ENCODE peak calls at places on chromosomes 16 and 17, in eight cellular contexts. One of them, this sample, is unnamed.
A peak's percentile ranks its signal among the peaks of the same experiment; 100 is the strongest.

GRCh38 chr17:77879226-77879895 is 79.1 kb upstream of the TNRC6C start:
- DNase-seq in CD4-positive, alpha-beta memory T cell: no peak
- DNase-seq in cardiac muscle cell: no peak
- DNase-seq in OCI-LY7: no peak
- DNase-seq in tibial artery: no peak
- DNase-seq in uterus: no peak
- DNase-seq in CD8-positive, alpha-beta T cell: no peak
- DNase-seq in kidney: peak; percentile 66
- DNase-seq in this sample: no peak

GRCh38 chr17:30477758-30478115 is 529 bp downstream of the GOSR1 start:
- DNase-seq in CD4-positive, alpha-beta memory T cell: peak; percentile 62
- DNase-seq in cardiac muscle cell: no peak
- DNase-seq in OCI-LY7: peak; percentile 8
- DNase-seq in tibial artery: no peak
- DNase-seq in uterus: no peak
- DNase-seq in CD8-positive, alpha-beta T cell: no peak
- DNase-seq in kidney: no peak
- DNase-seq in this sample: no peak

GRCh38 chr17:41308251-41308917 is 725 bp downstream of the KRTAP16-1 start:
- DNase-seq in CD4-positive, alpha-beta memory T cell: peak; percentile 92
- DNase-seq in cardiac muscle cell: no peak
- DNase-seq in OCI-LY7: peak; percentile 55
- DNase-seq in tibial artery: no peak
- DNase-seq in uterus: no peak
- DNase-seq in CD8-positive, alpha-beta T cell: peak; percentile 75
- DNase-seq in kidney: peak; percentile 87
- DNase-seq in this sample: peak; percentile 49

GRCh38 chr16:26263406-26263805 is 571.6 kb downstream of the HS3ST4 start:
- DNase-seq in CD4-positive, alpha-beta memory T cell: no peak
- DNase-seq in cardiac muscle cell: no peak
- DNase-seq in OCI-LY7: no peak
- DNase-seq in tibial artery: no peak
- DNase-seq in uterus: no peak
- DNase-seq in CD8-positive, alpha-beta T cell: no peak
- DNase-seq in kidney: no peak
- DNase-seq in this sample: no peak

GRCh38 chr17:15957206-15957605 is 12.3 kb downstream of the ADORA2B start:
- DNase-seq in CD4-positive, alpha-beta memory T cell: no peak
- DNase-seq in cardiac muscle cell: no peak
- DNase-seq in OCI-LY7: no peak
- DNase-seq in tibial artery: no peak
- DNase-seq in uterus: no peak
- DNase-seq in CD8-positive, alpha-beta T cell: no peak
- DNase-seq in kidney: no peak
- DNase-seq in this sample: no peak

GRCh38 chr16:1286492-1287094 is 22.8 kb upstream of the UBE2I start:
- DNase-seq in CD4-positive, alpha-beta memory T cell: no peak
- DNase-seq in cardiac muscle cell: no peak
- DNase-seq in OCI-LY7: no peak
- DNase-seq in tibial artery: no peak
- DNase-seq in uterus: no peak
- DNase-seq in CD8-positive, alpha-beta T cell: no peak
- DNase-seq in kidney: peak; percentile 68
- DNase-seq in this sample: no peak

GRCh38 chr17:4074831-4075495 is 67.9 kb downstream of the ZZEF1 start:
- DNase-seq in CD4-positive, alpha-beta memory T cell: peak; percentile 48
- DNase-seq in cardiac muscle cell: peak; percentile 50
- DNase-seq in OCI-LY7: peak; percentile 62
- DNase-seq in tibial artery: no peak
- DNase-seq in uterus: no peak
- DNase-seq in CD8-positive, alpha-beta T cell: no peak
- DNase-seq in kidney: no peak
- DNase-seq in this sample: no peak

GRCh38 chr16:23155445-23156049 is 6.3 kb upstream of the USP31 start:
- DNase-seq in CD4-positive, alpha-beta memory T cell: no peak
- DNase-seq in cardiac muscle cell: peak; percentile 27
- DNase-seq in OCI-LY7: peak; percentile 45
- DNase-seq in tibial artery: no peak
- DNase-seq in uterus: no peak
- DNase-seq in CD8-positive, alpha-beta T cell: no peak
- DNase-seq in kidney: no peak
- DNase-seq in this sample: peak; percentile 62

GRCh38 chr16:68736561-68736960 is 531 bp upstream of the CDH1 start:
- DNase-seq in CD4-positive, alpha-beta memory T cell: no peak
- DNase-seq in cardiac muscle cell: no peak
- DNase-seq in OCI-LY7: no peak
- DNase-seq in tibial artery: no peak
- DNase-seq in uterus: no peak
- DNase-seq in CD8-positive, alpha-beta T cell: no peak
- DNase-seq in kidney: no peak
- DNase-seq in this sample: no peak

GRCh38 chr17:10513284-10514067 is 4.9 kb downstream of the MYH1 start:
- DNase-seq in CD4-positive, alpha-beta memory T cell: no peak
- DNase-seq in cardiac muscle cell: no peak
- DNase-seq in OCI-LY7: no peak
- DNase-seq in tibial artery: peak; percentile 34
- DNase-seq in uterus: no peak
- DNase-seq in CD8-positive, alpha-beta T cell: no peak
- DNase-seq in kidney: no peak
- DNase-seq in this sample: no peak

GRCh38 chr16:53899471-53899870 is 195.5 kb downstream of the FTO start:
- DNase-seq in CD4-positive, alpha-beta memory T cell: no peak
- DNase-seq in cardiac muscle cell: no peak
- DNase-seq in OCI-LY7: no peak
- DNase-seq in tibial artery: no peak
- DNase-seq in uterus: no peak
- DNase-seq in CD8-positive, alpha-beta T cell: no peak
- DNase-seq in kidney: no peak
- DNase-seq in this sample: no peak

GRCh38 chr17:77491921-77492445 is 351.2 kb downstream of the SEC14L1 start:
- DNase-seq in CD4-positive, alpha-beta memory T cell: no peak
- DNase-seq in cardiac muscle cell: no peak
- DNase-seq in OCI-LY7: peak; percentile 83
- DNase-seq in tibial artery: no peak
- DNase-seq in uterus: peak; percentile 13
- DNase-seq in CD8-positive, alpha-beta T cell: no peak
- DNase-seq in kidney: peak; percentile 63
- DNase-seq in this sample: peak; percentile 18

GRCh38 chr17:49985310-49985990 is 9.6 kb downstream of the DLX3 start:
- DNase-seq in CD4-positive, alpha-beta memory T cell: no peak
- DNase-seq in cardiac muscle cell: no peak
- DNase-seq in OCI-LY7: no peak
- DNase-seq in tibial artery: no peak
- DNase-seq in uterus: no peak
- DNase-seq in CD8-positive, alpha-beta T cell: no peak
- DNase-seq in kidney: peak; percentile 16
- DNase-seq in this sample: no peak

GRCh38 chr16:88938933-88939813 is 37.8 kb downstream of the CBFA2T3 start:
- DNase-seq in CD4-positive, alpha-beta memory T cell: no peak
- DNase-seq in cardiac muscle cell: no peak
- DNase-seq in OCI-LY7: no peak
- DNase-seq in tibial artery: peak; percentile 33
- DNase-seq in uterus: no peak
- DNase-seq in CD8-positive, alpha-beta T cell: no peak
- DNase-seq in kidney: no peak
- DNase-seq in this sample: peak; percentile 62

GRCh38 chr17:82230627-82231311 is 1.9 kb downstream of the SLC16A3 start:
- DNase-seq in CD4-positive, alpha-beta memory T cell: peak; percentile 42
- DNase-seq in cardiac muscle cell: peak; percentile 88
- DNase-seq in OCI-LY7: no peak
- DNase-seq in tibial artery: peak; percentile 78
- DNase-seq in uterus: peak; percentile 91
- DNase-seq in CD8-positive, alpha-beta T cell: no peak
- DNase-seq in kidney: peak; percentile 96
- DNase-seq in this sample: peak; percentile 94

GRCh38 chr17:8447816-8448215 is 12.1 kb downstream of the NDEL1 start:
- DNase-seq in CD4-positive, alpha-beta memory T cell: no peak
- DNase-seq in cardiac muscle cell: peak; percentile 65
- DNase-seq in OCI-LY7: no peak
- DNase-seq in tibial artery: no peak
- DNase-seq in uterus: no peak
- DNase-seq in CD8-positive, alpha-beta T cell: no peak
- DNase-seq in kidney: no peak
- DNase-seq in this sample: no peak

GRCh38 chr17:8453326-8453725 is 17.6 kb downstream of the NDEL1 start:
- DNase-seq in CD4-positive, alpha-beta memory T cell: no peak
- DNase-seq in cardiac muscle cell: no peak
- DNase-seq in OCI-LY7: no peak
- DNase-seq in tibial artery: no peak
- DNase-seq in uterus: no peak
- DNase-seq in CD8-positive, alpha-beta T cell: no peak
- DNase-seq in kidney: no peak
- DNase-seq in this sample: no peak

GRCh38 chr17:8448310-8448709 is 12.6 kb downstream of the NDEL1 start:
- DNase-seq in CD4-positive, alpha-beta memory T cell: no peak
- DNase-seq in cardiac muscle cell: no peak
- DNase-seq in OCI-LY7: no peak
- DNase-seq in tibial artery: no peak
- DNase-seq in uterus: no peak
- DNase-seq in CD8-positive, alpha-beta T cell: no peak
- DNase-seq in kidney: no peak
- DNase-seq in this sample: no peak

GRCh38 chr17:8455660-8456059 is 20.0 kb downstream of the NDEL1 start:
- DNase-seq in CD4-positive, alpha-beta memory T cell: no peak
- DNase-seq in cardiac muscle cell: no peak
- DNase-seq in OCI-LY7: no peak
- DNase-seq in tibial artery: no peak
- DNase-seq in uterus: no peak
- DNase-seq in CD8-positive, alpha-beta T cell: no peak
- DNase-seq in kidney: no peak
- DNase-seq in this sample: no peak

DNA sequence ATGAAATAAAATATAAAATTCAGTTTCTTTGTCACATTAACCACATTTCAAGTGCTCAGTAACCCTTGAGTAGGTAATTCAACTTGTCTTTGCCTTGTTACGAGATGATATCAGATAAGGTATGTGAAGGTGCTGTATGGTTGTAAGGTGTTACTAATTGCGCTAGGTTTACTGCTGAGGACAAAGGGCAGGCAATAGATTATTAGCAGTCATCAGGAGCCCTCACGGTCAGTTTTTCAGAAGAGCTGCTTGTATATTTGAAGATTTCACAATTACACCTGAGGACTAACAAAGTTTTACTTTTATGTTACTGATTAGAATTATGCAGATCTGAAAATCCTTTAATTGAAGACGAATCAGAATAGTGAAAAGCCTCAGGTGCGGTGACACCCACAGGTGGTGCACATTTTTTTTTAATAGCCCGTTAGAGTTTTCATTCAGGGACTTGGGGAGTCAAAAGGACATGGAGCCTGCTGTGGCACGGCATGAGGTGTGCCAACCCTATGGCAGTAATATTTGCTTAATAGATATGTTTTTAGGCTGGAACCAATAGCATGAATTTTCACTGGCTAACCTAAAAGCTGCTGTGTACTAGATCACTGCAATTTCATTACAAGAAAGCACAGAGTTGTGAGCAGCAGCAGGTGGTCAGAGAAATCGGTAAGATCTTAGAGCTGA is 16.4 kb downstream of the NDEL1 start:
- DNase-seq in CD4-positive, alpha-beta memory T cell: no peak
- DNase-seq in cardiac muscle cell: no peak
- DNase-seq in OCI-LY7: no peak
- DNase-seq in tibial artery: no peak
- DNase-seq in uterus: no peak
- DNase-seq in CD8-positive, alpha-beta T cell: no peak
- DNase-seq in kidney: no peak
- DNase-seq in this sample: no peak
- H3K4me3 ChIP-seq in CD4-positive, alpha-beta memory T cell: no peak overlapping the region
- H3K4me3 ChIP-seq in cardiac muscle cell: no peak overlapping the region
- H3K4me3 ChIP-seq in OCI-LY7: no peak overlapping the region
- H3K4me3 ChIP-seq in tibial artery: no peak overlapping the region
- H3K4me3 ChIP-seq in uterus: no peak overlapping the region
- H3K4me3 ChIP-seq in CD8-positive, alpha-beta T cell: no peak overlapping the region
- H3K4me3 ChIP-seq in kidney: no peak overlapping the region
- H3K4me3 ChIP-seq in this sample: no peak overlapping the region

DNA sequence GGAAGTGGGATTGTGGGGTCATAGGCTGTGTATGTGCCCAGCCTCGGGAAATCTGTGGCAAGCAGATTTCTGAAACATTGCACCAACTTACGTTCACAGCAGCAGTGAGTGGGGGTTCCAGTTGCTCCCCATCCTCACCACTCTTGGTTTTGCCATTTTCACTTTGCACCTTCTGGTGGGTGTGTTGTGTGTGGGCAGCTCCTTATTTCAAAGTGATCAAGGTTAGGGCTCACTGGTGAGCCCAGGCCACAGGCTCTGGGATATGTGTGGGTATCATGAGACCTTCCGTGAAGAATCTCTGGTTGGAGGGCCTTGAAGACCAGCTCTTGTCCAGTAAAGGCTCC is 29.5 kb upstream of the PRM1 start:
- DNase-seq in CD4-positive, alpha-beta memory T cell: no peak
- DNase-seq in cardiac muscle cell: no peak
- DNase-seq in OCI-LY7: peak; percentile 46
- DNase-seq in tibial artery: no peak
- DNase-seq in uterus: no peak
- DNase-seq in CD8-positive, alpha-beta T cell: no peak
- DNase-seq in kidney: no peak
- DNase-seq in this sample: no peak
- H3K4me1 ChIP-seq in CD4-positive, alpha-beta memory T cell: peaks cover 37% of the 10 kb centered on the region
- H3K4me1 ChIP-seq in cardiac muscle cell: no peaks in the 10 kb centered on the region
- H3K4me1 ChIP-seq in OCI-LY7: peaks cover 91% of the 10 kb centered on the region
- H3K4me1 ChIP-seq in tibial artery: no peaks in the 10 kb centered on the region
- H3K4me1 ChIP-seq in uterus: no peaks in the 10 kb centered on the region
- H3K4me1 ChIP-seq in CD8-positive, alpha-beta T cell: peaks cover 49% of the 10 kb centered on the region
- H3K4me1 ChIP-seq in kidney: no peaks in the 10 kb centered on the region
- H3K4me1 ChIP-seq in this sample: no peaks in the 10 kb centered on the region

GRCh38 chr16:56633535-56633934 is 1.1 kb downstream of the MT1M start:
- DNase-seq in CD4-positive, alpha-beta memory T cell: no peak
- DNase-seq in cardiac muscle cell: no peak
- DNase-seq in OCI-LY7: no peak
- DNase-seq in tibial artery: no peak
- DNase-seq in uterus: no peak
- DNase-seq in CD8-positive, alpha-beta T cell: no peak
- DNase-seq in kidney: no peak
- DNase-seq in this sample: no peak
- H3K27ac ChIP-seq in CD4-positive, alpha-beta memory T cell: no peak overlapping the region
- H3K27ac ChIP-seq in cardiac muscle cell: no peak overlapping the region
- H3K27ac ChIP-seq in OCI-LY7: no peak overlapping the region
- H3K27ac ChIP-seq in tibial artery: peak overlapping the region; percentile 77
- H3K27ac ChIP-seq in uterus: no peak overlapping the region
- H3K27ac ChIP-seq in CD8-positive, alpha-beta T cell: no peak overlapping the region
- H3K27ac ChIP-seq in kidney: no peak overlapping the region
- H3K27ac ChIP-seq in this sample: no peak overlapping the region

DNA sequence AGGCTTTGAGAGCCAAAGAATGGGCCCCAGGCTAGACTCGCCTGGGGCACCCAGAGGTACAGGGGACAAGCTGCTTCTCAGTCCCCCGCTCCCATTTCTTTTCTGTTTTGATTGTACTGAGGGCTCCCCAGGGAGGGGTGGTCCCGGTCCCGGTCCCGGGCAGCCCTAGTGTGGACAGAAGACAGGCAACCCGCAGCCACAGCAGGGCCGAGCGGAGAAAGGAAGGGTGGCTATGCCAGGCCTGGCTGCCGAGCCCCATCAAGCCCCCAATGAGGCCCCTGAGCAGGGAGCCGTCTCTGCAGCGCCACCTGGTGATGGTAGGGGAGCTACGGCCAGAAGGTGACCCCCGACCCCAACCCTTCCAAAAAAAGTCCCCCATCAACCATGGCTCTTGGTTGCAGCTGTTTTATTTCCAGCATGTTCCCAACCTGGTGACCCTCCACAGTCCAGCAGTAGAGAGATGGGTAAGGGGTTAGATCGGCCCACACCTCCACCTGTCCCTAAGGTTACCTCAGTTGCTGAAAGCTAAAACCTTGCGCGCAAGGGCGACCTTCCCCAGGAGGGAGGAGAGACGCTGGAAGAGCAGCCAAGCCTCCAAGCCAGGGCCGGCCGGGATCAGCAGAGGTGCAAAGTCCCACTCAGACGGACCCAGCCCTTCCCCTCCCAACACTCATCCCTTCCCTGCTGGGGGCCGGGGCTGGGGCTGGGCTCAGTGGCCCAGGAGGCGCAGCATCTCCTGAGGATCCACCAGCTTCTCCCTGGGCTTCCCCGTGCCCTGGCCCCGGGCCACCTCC is 2.6 kb upstream of the GRIN2C start:
- DNase-seq in CD4-positive, alpha-beta memory T cell: peak; percentile 59
- DNase-seq in cardiac muscle cell: peak; percentile 85
- DNase-seq in OCI-LY7: peak; percentile 86
- DNase-seq in tibial artery: no peak
- DNase-seq in uterus: no peak
- DNase-seq in CD8-positive, alpha-beta T cell: peak; percentile 64
- DNase-seq in kidney: no peak
- DNase-seq in this sample: peak; percentile 85
- H3K4me3 ChIP-seq in CD4-positive, alpha-beta memory T cell: no peak overlapping the region
- H3K4me3 ChIP-seq in cardiac muscle cell: no peak overlapping the region
- H3K4me3 ChIP-seq in OCI-LY7: no peak overlapping the region
- H3K4me3 ChIP-seq in tibial artery: peak overlapping the region; percentile 36
- H3K4me3 ChIP-seq in uterus: no peak overlapping the region
- H3K4me3 ChIP-seq in CD8-positive, alpha-beta T cell: no peak overlapping the region
- H3K4me3 ChIP-seq in kidney: no peak overlapping the region
- H3K4me3 ChIP-seq in this sample: peak overlapping the region; percentile 35